ENCODE peak calls at places on chromosomes 2 and 18, in five cellular contexts. Z, O, R, K and I are unnamed samples.

GRCh38 chr2:181239400-181239799 is 217.8 kb upstream of the ITGA4 start:
- DNase-seq in Z (no peak), O (no peak), R (no peak), K (no peak), I (no peak)

GRCh38 chr2:42569116-42569711 is 782 bp downstream of the MTA3 start:
- DNase-seq in Z (no peak), O (no peak), R (peak; percentile 56), K (no peak), I (no peak)

GRCh38 chr2:69375494-69376353 is 11.3 kb downstream of the GFPT1 start:
- DNase-seq in Z (no peak), O (no peak), R (peak; percentile 63), K (no peak), I (peak; percentile 29)

GRCh38 chr2:188068093-188068492 is 223.6 kb upstream of the GULP1 start:
- DNase-seq in Z (no peak), O (no peak), R (peak; percentile 13), K (no peak), I (no peak)

GRCh38 chr2:210389856-210390255 is 74.9 kb upstream of the MYL1 start:
- DNase-seq in Z (no peak), O (no peak), R (no peak), K (no peak), I (no peak)

GRCh38 chr2:127107622-127107999 is 657 bp upstream of the BIN1 start:
- DNase-seq in Z (no peak), O (no peak), R (no peak), K (no peak), I (no peak)

GRCh38 chr2:167761465-167762136 is 485.8 kb downstream of the STK39 start:
- DNase-seq in Z (no peak), O (no peak), R (no peak), K (no peak), I (no peak)

GRCh38 chr18:56831988-56832387 is 180.8 kb downstream of the WDR7 start:
- DNase-seq in Z (peak; percentile 41), O (no peak), R (no peak), K (no peak), I (peak; percentile 11)

GRCh38 chr2:60565472-60565871 is 12.0 kb upstream of the BCL11A start:
- DNase-seq in Z (no peak), O (no peak), R (peak; percentile 36), K (no peak), I (no peak)